ENCODE peak calls at places on chromosomes 2 and 18, in four cellular contexts. O is spleen, F is stomach, H is breast epithelium. Q is an unnamed sample.
A peak's percentile ranks its signal among the peaks of the same experiment; 100 is the strongest.

GRCh38 chr2:33419548-33420255 is 56.7 kb upstream of the RASGRP3 start:
- DNase-seq in O (no peak), F (no peak), H (no peak), Q (no peak)

GRCh38 chr18:42196651-42197050 is 241.6 kb downstream of the PIK3C3 start:
- DNase-seq in O (no peak), F (no peak), H (no peak), Q (no peak)

GRCh38 chr18:33195795-33196194 is 244.7 kb downstream of the CCDC178 start:
- DNase-seq in O (no peak), F (no peak), H (no peak), Q (no peak)

GRCh38 chr2:224221455-224221913 is 180.4 kb downstream of the FAM124B start:
- DNase-seq in O (no peak), F (no peak), H (no peak), Q (no peak)

GRCh38 chr18:61901334-61901986 is 8.7 kb upstream of the RNF152 start:
- DNase-seq in O (no peak), F (peak; percentile 59), H (no peak), Q (peak; percentile 53)

GRCh38 chr2:68833162-68833561 is 38.0 kb downstream of the BMP10 start:
- DNase-seq in O (no peak), F (no peak), H (no peak), Q (no peak)

GRCh38 chr2:232492963-232493700 is 5.5 kb upstream of the ECEL1 start:
- DNase-seq in O (peak; percentile 60), F (no peak), H (no peak), Q (no peak)

GRCh38 chr2:76281176-76281841 is 570.6 kb upstream of the GCFC2 start:
- DNase-seq in O (no peak), F (no peak), H (no peak), Q (no peak)

GRCh38 chr2:40373093-40373492 is 78.8 kb downstream of the SLC8A1 start:
- DNase-seq in O (no peak), F (no peak), H (no peak), Q (no peak)

GRCh38 chr18:73943763-73944162 is 203.9 kb downstream of the FBXO15 start:
- DNase-seq in O (no peak), F (no peak), H (no peak), Q (no peak)

GRCh38 chr18:22063077-22063476 is 106.3 kb upstream of the GATA6 start:
- DNase-seq in O (no peak), F (no peak), H (no peak), Q (no peak)

GRCh38 chr2:174835797-174836255 is 71.6 kb upstream of the CHRNA1 start:
- DNase-seq in O (no peak), F (no peak), H (no peak), Q (no peak)

GRCh38 chr2:61283443-61284160 is 121.6 kb downstream of the C2orf74 start:
- DNase-seq in O (no peak), F (no peak), H (no peak), Q (no peak)

GRCh38 chr2:112706170-112706664 is 14.6 kb upstream of the NT5DC4 start:
- DNase-seq in O (no peak), F (no peak), H (no peak), Q (no peak)

GRCh38 chr2:120175000-120175581 is 48.1 kb downstream of the TMEM185B start:
- DNase-seq in O (no peak), F (no peak), H (no peak), Q (no peak)

GRCh38 chr18:8660316-8660715 is 45.0 kb upstream of the MTCL1 start:
- DNase-seq in O (no peak), F (no peak), H (no peak), Q (no peak)

GRCh38 chr2:165646321-165646801 is 147.7 kb downstream of the GALNT3 start:
- DNase-seq in O (no peak), F (no peak), H (no peak), Q (no peak)

GRCh38 chr2:54329482-54330225 is 73.6 kb upstream of the TSPYL6 start:
- DNase-seq in O (no peak), F (no peak), H (no peak), Q (no peak)

GRCh38 chr2:19238440-19238839 is 120.0 kb downstream of the OSR1 start:
- DNase-seq in O (no peak), F (no peak), H (no peak), Q (no peak)

GRCh38 chr2:10169053-10169578 is 46.6 kb downstream of the RRM2 start:
- DNase-seq in O (peak; percentile 6), F (no peak), H (no peak), Q (no peak)

GRCh38 chr2:24652265-24653232 is 140.6 kb downstream of the PTRHD1 start:
- DNase-seq in O (no peak), F (no peak), H (no peak), Q (no peak)

GRCh38 chr2:72993147-72993546 is 75.8 kb downstream of the EMX1 start:
- DNase-seq in O (peak; percentile 72), F (peak; percentile 26), H (no peak), Q (peak; percentile 13)

GRCh38 chr2:85457877-85458316 is 39.4 kb downstream of the SH2D6 start:
- DNase-seq in O (peak; percentile 27), F (peak; percentile 41), H (no peak), Q (no peak)

GRCh38 chr2:191869781-191870180 is 22.9 kb upstream of the CAVIN2 start:
- DNase-seq in O (no peak), F (no peak), H (no peak), Q (no peak)

GRCh38 chr2:233085037-233085838 is 25.1 kb downstream of the INPP5D start:
- DNase-seq in O (no peak), F (no peak), H (peak; percentile 17), Q (no peak)

GRCh38 chr18:58529714-58530354 is 99.1 kb downstream of the ALPK2 start:
- DNase-seq in O (peak; percentile 84), F (peak; percentile 71), H (no peak), Q (peak; percentile 64)

GRCh38 chr2:182004945-182005344 is 19.3 kb downstream of the PPP1R1C start:
- DNase-seq in O (no peak), F (no peak), H (no peak), Q (no peak)

GRCh38 chr2:19719540-19719939 is 182.2 kb downstream of the TTC32 start:
- DNase-seq in O (no peak), F (no peak), H (no peak), Q (no peak)

GRCh38 chr2:233807966-233808892 is 30.1 kb downstream of the MROH2A start:
- DNase-seq in O (peak; percentile 49), F (peak; percentile 15), H (no peak), Q (no peak)

GRCh38 chr2:168912466-168913170 is 11.5 kb downstream of the G6PC2 start:
- DNase-seq in O (no peak), F (peak; percentile 29), H (no peak), Q (peak; percentile 64)

GRCh38 chr18:34223893-34224422 is 755 bp downstream of the NOL4 start:
- DNase-seq in O (no peak), F (no peak), H (no peak), Q (peak; percentile 4)

GRCh38 chr18:34223164-34223892 is 1.4 kb downstream of the NOL4 start:
- DNase-seq in O (peak; percentile 56), F (no peak), H (no peak), Q (peak; percentile 47)

GRCh38 chr18:34222396-34223163 is 2.1 kb downstream of the NOL4 start:
- DNase-seq in O (peak; percentile 70), F (no peak), H (no peak), Q (peak; percentile 52)

GRCh38 chr18:34219651-34220050 is 5.1 kb downstream of the NOL4 start:
- DNase-seq in O (no peak), F (no peak), H (no peak), Q (no peak)

DNA sequence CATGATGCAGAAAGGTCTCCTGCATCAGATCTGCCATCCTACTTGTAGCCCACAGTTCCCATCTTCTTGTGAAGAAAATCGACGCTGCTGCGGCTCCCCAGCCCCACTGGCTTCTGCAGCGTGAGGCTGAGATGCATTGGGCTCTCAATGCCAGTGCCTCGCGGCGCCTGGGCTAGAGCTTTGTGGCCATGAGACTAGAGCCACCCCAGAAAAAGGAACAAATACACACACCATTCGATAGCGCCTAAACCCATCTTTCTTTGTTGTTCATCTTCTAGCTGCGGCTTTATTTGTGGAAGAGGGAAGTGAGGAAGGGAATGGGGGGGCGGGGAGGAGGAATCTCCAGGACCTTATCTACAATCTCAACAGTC is 2.7 kb downstream of the NOL4 start:
- DNase-seq in O (peak; percentile 47), F (no peak), H (no peak), Q (peak; percentile 42)
- H3K4me3 ChIP-seq in O (no peak overlapping the region), F (peak overlapping the region; percentile 45), H (peak overlapping the region; percentile 37), Q (peak overlapping the region; percentile 40)

DNA sequence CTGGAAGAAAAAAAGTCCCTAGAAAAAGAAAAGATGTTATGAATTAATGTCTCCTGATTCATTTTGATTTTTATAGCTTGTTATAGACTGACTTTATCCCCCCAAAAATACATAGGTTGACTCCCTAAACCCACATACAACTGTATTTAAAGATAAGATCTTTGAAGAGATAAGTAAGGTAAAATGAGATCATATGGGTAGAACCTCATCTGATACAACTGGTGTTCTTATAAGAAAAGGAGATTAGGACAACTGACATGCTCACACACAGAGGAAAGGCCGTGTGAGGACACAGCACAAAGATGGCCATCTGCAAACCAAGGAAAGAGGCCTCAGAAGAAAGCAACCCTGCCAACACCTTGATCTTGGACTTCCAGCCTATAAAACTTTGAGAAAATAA is 117.5 kb downstream of the CD226 start:
- DNase-seq in O (no peak), F (no peak), H (no peak), Q (no peak)
- TF ChIP-seq POLR2A in O (no peak), F (no peak), H (no peak), Q (no peak)

GRCh38 chr2:219248845-219249202 is 3.5 kb downstream of the STK16 start:
- DNase-seq in O (no peak), F (no peak), H (no peak), Q (no peak)
- H3K4me3 ChIP-seq in O (peak overlapping the region; percentile 2), F (peak overlapping the region; percentile 17), H (no peak overlapping the region), Q (no peak overlapping the region)

GRCh38 chr2:238722883-238723282 is 125.0 kb upstream of the TWIST2 start:
- DNase-seq in O (no peak), F (no peak), H (no peak), Q (no peak)

GRCh38 chr2:238719641-238720040 is 128.2 kb upstream of the TWIST2 start:
- DNase-seq in O (no peak), F (no peak), H (no peak), Q (no peak)

GRCh38 chr2:238717084-238717483 is 130.8 kb upstream of the TWIST2 start:
- DNase-seq in O (no peak), F (no peak), H (no peak), Q (no peak)

GRCh38 chr2:238722181-238722580 is 125.7 kb upstream of the TWIST2 start:
- DNase-seq in O (no peak), F (no peak), H (no peak), Q (no peak)

DNA sequence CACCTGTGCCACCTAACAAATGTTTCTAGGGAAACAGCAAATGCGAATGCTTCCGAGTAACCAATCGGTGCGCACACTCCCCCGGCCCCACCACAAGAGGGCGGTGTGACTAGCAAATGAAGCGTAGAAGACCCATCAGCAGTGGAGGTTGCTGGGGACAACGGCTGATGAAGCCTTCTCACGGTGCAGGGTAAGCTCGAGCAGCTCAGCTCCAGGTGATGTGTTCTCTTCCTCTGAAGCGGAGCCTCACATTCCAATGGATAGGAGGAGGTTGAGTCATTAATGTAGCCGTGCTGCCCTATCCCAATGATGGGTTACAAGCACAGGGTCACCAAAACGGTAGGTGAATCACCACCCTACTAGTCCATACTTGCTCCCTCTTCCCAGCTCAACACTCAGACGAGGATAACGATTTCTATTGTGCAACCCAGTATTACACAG is 127.6 kb upstream of the TWIST2 start:
- DNase-seq in O (no peak), F (peak; percentile 54), H (no peak), Q (peak; percentile 13)
- TF ChIP-seq POLR2A in O (no peak), F (no peak), H (no peak), Q (no peak)

GRCh38 chr2:214801068-214801467 is 8.4 kb downstream of the BARD1 start:
- DNase-seq in O (no peak), F (no peak), H (no peak), Q (no peak)
- H3K4me3 ChIP-seq in O (no peak overlapping the region), F (no peak overlapping the region), H (no peak overlapping the region), Q (no peak overlapping the region)

GRCh38 chr2:7400628-7401027 is 483.4 kb downstream of the RNF144A start:
- DNase-seq in O (no peak), F (no peak), H (no peak), Q (no peak)
- TF ChIP-seq POLR2A in O (no peak), F (no peak), H (no peak), Q (no peak)